ENCODE peak calls at places on chromosomes 1 and 21, in nine cellular contexts. I, S, N, D, P, B, G, T and Z are unnamed samples.

GRCh38 chr21:17436626-17437111 is 76.2 kb upstream of the CXADR start:
- DNase-seq in S (no peak), G (no peak), I (no peak), B (no peak), D (no peak), T (no peak), P (no peak), N (no peak), Z (no peak)

GRCh38 chr1:200260587-200261335 is 149.1 kb downstream of the ZNF281 start:
- DNase-seq in B (no peak), P (peak; percentile 46), G (no peak), S (no peak), N (no peak), D (no peak), T (no peak), I (no peak), Z (no peak)

GRCh38 chr1:83641206-83641658 is 357.7 kb downstream of the TTLL7 start:
- DNase-seq in I (no peak), P (no peak), S (no peak), D (no peak), G (peak; percentile 13), B (no peak), T (no peak), N (no peak), Z (no peak)

GRCh38 chr1:51535006-51535592 is 16.0 kb upstream of the EPS15 start:
- DNase-seq in N (peak; percentile 34), S (peak; percentile 75), T (peak; percentile 46), I (no peak), B (no peak), D (no peak), P (peak; percentile 53), G (peak; percentile 67), Z (peak; percentile 68)

GRCh38 chr1:169238506-169238905 is 129.1 kb downstream of the NME7 start:
- DNase-seq in S (no peak), I (no peak), P (peak; percentile 3), B (no peak), N (no peak), D (no peak), G (no peak), T (no peak), Z (peak; percentile 40)

GRCh38 chr1:161226320-161226711 is 456 bp downstream of the TOMM40L start:
- DNase-seq in B (no peak), I (no peak), G (no peak), P (no peak), N (no peak), S (peak; percentile 67), D (no peak), T (no peak), Z (no peak)

GRCh38 chr1:59186656-59187055 is 110.2 kb upstream of the FGGY start:
- DNase-seq in D (no peak), S (no peak), T (no peak), G (peak; percentile 89), B (no peak), P (no peak), I (no peak), N (no peak), Z (peak; percentile 79)

GRCh38 chr1:225710804-225711203 is 57.9 kb upstream of the ENAH start:
- DNase-seq in G (peak; percentile 10), D (no peak), P (no peak), B (no peak), S (no peak), T (no peak), N (no peak), I (no peak), Z (peak; percentile 22)

GRCh38 chr1:108865316-108865910 is 8.5 kb upstream of the AKNAD1 start:
- DNase-seq in S (no peak), G (no peak), N (no peak), B (no peak), T (no peak), I (no peak), D (no peak), P (no peak), Z (no peak)

GRCh38 chr1:978069-978834 is 3.6 kb downstream of the PERM1 start:
- DNase-seq in N (no peak), G (no peak), B (no peak), T (no peak), P (no peak), S (no peak), I (no peak), D (no peak), Z (no peak)

GRCh38 chr1:192788184-192788583 is 20.7 kb upstream of the RGS2 start:
- DNase-seq in T (peak; percentile 26), D (no peak), B (no peak), P (peak; percentile 71), N (no peak), I (no peak), G (peak; percentile 80), S (no peak), Z (peak; percentile 85)

GRCh38 chr1:227776277-227776676 is 39.2 kb upstream of the PRSS38 start:
- DNase-seq in G (peak; percentile 74), N (no peak), P (peak; percentile 63), T (no peak), I (no peak), B (no peak), S (no peak), D (no peak), Z (peak; percentile 80)

GRCh38 chr21:41727784-41728763 is 38.8 kb downstream of the RIPK4 start:
- DNase-seq in N (no peak), T (no peak), I (no peak), S (no peak), G (no peak), D (no peak), P (no peak), B (no peak), Z (no peak)

GRCh38 chr1:168653567-168653966 is 75.4 kb downstream of the DPT start:
- DNase-seq in G (peak; percentile 10), P (no peak), I (no peak), B (no peak), T (no peak), N (no peak), S (no peak), D (no peak), Z (no peak)

GRCh38 chr1:190858140-190858539 is 380.5 kb upstream of the BRINP3 start:
- DNase-seq in N (no peak), T (no peak), B (no peak), P (no peak), S (no peak), D (no peak), G (no peak), I (no peak), Z (no peak)

GRCh38 chr1:85245456-85245855 is 14.0 kb downstream of the C1orf52 start:
- DNase-seq in P (no peak), D (no peak), N (no peak), I (no peak), T (no peak), B (no peak), G (peak; percentile 34), S (no peak), Z (no peak)

GRCh38 chr1:150804671-150805070 is 3.4 kb downstream of the CTSK start:
- DNase-seq in T (no peak), I (no peak), S (no peak), N (no peak), P (no peak), G (no peak), B (no peak), D (no peak), Z (peak; percentile 70)

GRCh38 chr1:26363549-26364448 is 8.8 kb downstream of the ZNF683 start:
- DNase-seq in P (peak; percentile 28), I (no peak), N (peak; percentile 84), G (peak; percentile 75), D (no peak), B (no peak), S (peak; percentile 94), T (peak; percentile 92), Z (peak; percentile 64)

GRCh38 chr1:108190001-108190634 is 10.0 kb downstream of the SLC25A24 start:
- DNase-seq in I (no peak), T (no peak), B (no peak), S (no peak), G (no peak), D (no peak), P (no peak), N (no peak), Z (no peak)

GRCh38 chr1:66652556-66652955 is 99.7 kb upstream of the DYNLT5 start:
- DNase-seq in N (no peak), D (no peak), G (no peak), B (no peak), I (no peak), P (no peak), S (no peak), T (no peak), Z (peak; percentile 14)

GRCh38 chr1:45272943-45273342 is 53.8 kb upstream of the HPDL start:
- DNase-seq in T (no peak), I (no peak), N (no peak), B (no peak), G (peak; percentile 91), P (peak; percentile 3), D (no peak), S (no peak), Z (peak; percentile 89)

GRCh38 chr1:155479205-155479604 is 83.4 kb downstream of the ASH1L start:
- DNase-seq in P (no peak), D (no peak), I (no peak), T (no peak), S (no peak), B (no peak), N (no peak), G (peak; percentile 73), Z (peak; percentile 72)

GRCh38 chr1:60825593-60825992 is 256.8 kb upstream of the NFIA start:
- DNase-seq in I (no peak), N (no peak), S (no peak), B (no peak), P (no peak), T (no peak), G (no peak), D (peak; percentile 17), Z (no peak)

GRCh38 chr1:30700528-30701265 is 22.7 kb downstream of the MATN1 start:
- DNase-seq in D (no peak), I (no peak), S (no peak), N (no peak), B (no peak), P (peak; percentile 90), G (peak; percentile 87), T (no peak), Z (peak; percentile 76)

GRCh38 chr1:152035406-152036315 is 1.1 kb downstream of the S100A11 start:
- DNase-seq in B (no peak), S (peak; percentile 66), I (no peak), T (peak; percentile 18), N (no peak), G (peak; percentile 45), D (peak; percentile 85), P (no peak), Z (no peak)

GRCh38 chr21:39633770-39634181 is 21.0 kb downstream of the B3GALT5 start:
- DNase-seq in D (no peak), I (no peak), G (peak; percentile 95), P (peak; percentile 93), B (no peak), T (no peak), S (no peak), N (no peak), Z (peak; percentile 92)

GRCh38 chr21:32300117-32300681 is 1.5 kb downstream of the MRAP start:
- DNase-seq in P (no peak), S (no peak), B (no peak), G (no peak), I (no peak), N (no peak), D (no peak), T (no peak), Z (no peak)

GRCh38 chr1:182143825-182144661 is 82.5 kb upstream of the ZNF648 start:
- DNase-seq in P (peak; percentile 57), I (peak; percentile 39), T (peak; percentile 18), N (no peak), G (peak; percentile 4), B (no peak), S (no peak), D (no peak), Z (peak; percentile 45)

GRCh38 chr1:192545781-192546521 is 29.6 kb upstream of the RGS1 start:
- DNase-seq in P (no peak), S (no peak), I (no peak), B (no peak), T (no peak), N (no peak), D (no peak), G (no peak), Z (no peak)

GRCh38 chr1:22275211-22275610 is 132.3 kb upstream of the WNT4 start:
- DNase-seq in N (no peak), T (no peak), D (no peak), I (no peak), S (no peak), B (no peak), G (no peak), P (no peak), Z (no peak)

GRCh38 chr1:114320586-114320985 is 166.9 kb upstream of the SYT6 start:
- DNase-seq in G (peak; percentile 90), T (no peak), N (no peak), B (no peak), I (no peak), S (no peak), D (no peak), P (peak; percentile 68), Z (peak; percentile 95)